ENCODE peak calls at places on chromosomes 4 and X, in nine cellular contexts. One of them, this sample, is unnamed.

GRCh38 chrX:125298871-125299270 is 20.8 kb upstream of the TEX13C start:
- DNase-seq in prostate gland: no peak
- DNase-seq in CD4-positive, alpha-beta T cell: no peak
- DNase-seq in nephron progenitor cell: no peak
- DNase-seq in esophagus squamous epithelium: no peak
- DNase-seq in ovary: no peak
- DNase-seq in suprapubic skin: no peak
- DNase-seq in heart left ventricle: no peak
- DNase-seq in brain microvascular endothelial cell: no peak
- DNase-seq in this sample: no peak

GRCh38 chrX:154013614-154014360 is 5.9 kb downstream of the IRAK1 start:
- DNase-seq in prostate gland: no peak
- DNase-seq in CD4-positive, alpha-beta T cell: peak
- DNase-seq in nephron progenitor cell: peak
- DNase-seq in esophagus squamous epithelium: no peak
- DNase-seq in ovary: no peak
- DNase-seq in suprapubic skin: no peak
- DNase-seq in heart left ventricle: no peak
- DNase-seq in brain microvascular endothelial cell: no peak
- DNase-seq in this sample: no peak

GRCh38 chr4:20847124-20847747 is 147.0 kb downstream of the PACRGL start:
- DNase-seq in prostate gland: no peak
- DNase-seq in CD4-positive, alpha-beta T cell: no peak
- DNase-seq in nephron progenitor cell: no peak
- DNase-seq in esophagus squamous epithelium: no peak
- DNase-seq in ovary: no peak
- DNase-seq in suprapubic skin: no peak
- DNase-seq in heart left ventricle: no peak
- DNase-seq in brain microvascular endothelial cell: peak
- DNase-seq in this sample: no peak

GRCh38 chr4:13656569-13656988 is 29.1 kb upstream of the BOD1L1 start:
- DNase-seq in prostate gland: peak
- DNase-seq in CD4-positive, alpha-beta T cell: peak
- DNase-seq in nephron progenitor cell: peak
- DNase-seq in esophagus squamous epithelium: no peak
- DNase-seq in ovary: peak
- DNase-seq in suprapubic skin: no peak
- DNase-seq in heart left ventricle: peak
- DNase-seq in brain microvascular endothelial cell: peak
- DNase-seq in this sample: no peak

GRCh38 chrX:25600776-25601175 is 537.4 kb upstream of the MAGEB18 start:
- DNase-seq in prostate gland: no peak
- DNase-seq in CD4-positive, alpha-beta T cell: no peak
- DNase-seq in nephron progenitor cell: no peak
- DNase-seq in esophagus squamous epithelium: no peak
- DNase-seq in ovary: no peak
- DNase-seq in suprapubic skin: no peak
- DNase-seq in heart left ventricle: no peak
- DNase-seq in brain microvascular endothelial cell: peak
- DNase-seq in this sample: no peak

GRCh38 chr4:24979554-24979953 is 51.2 kb downstream of the LGI2 start:
- DNase-seq in prostate gland: no peak
- DNase-seq in CD4-positive, alpha-beta T cell: no peak
- DNase-seq in nephron progenitor cell: no peak
- DNase-seq in esophagus squamous epithelium: no peak
- DNase-seq in ovary: no peak
- DNase-seq in suprapubic skin: peak
- DNase-seq in heart left ventricle: peak
- DNase-seq in brain microvascular endothelial cell: no peak
- DNase-seq in this sample: no peak

GRCh38 chr4:94669672-94670664 is 87.8 kb upstream of the BMPR1B start:
- DNase-seq in prostate gland: no peak
- DNase-seq in CD4-positive, alpha-beta T cell: no peak
- DNase-seq in nephron progenitor cell: no peak
- DNase-seq in esophagus squamous epithelium: no peak
- DNase-seq in ovary: no peak
- DNase-seq in suprapubic skin: no peak
- DNase-seq in heart left ventricle: no peak
- DNase-seq in brain microvascular endothelial cell: no peak
- DNase-seq in this sample: no peak

GRCh38 chr4:19298998-19299397 is 952.7 kb upstream of the SLIT2 start:
- DNase-seq in prostate gland: no peak
- DNase-seq in CD4-positive, alpha-beta T cell: no peak
- DNase-seq in nephron progenitor cell: no peak
- DNase-seq in esophagus squamous epithelium: no peak
- DNase-seq in ovary: no peak
- DNase-seq in suprapubic skin: no peak
- DNase-seq in heart left ventricle: no peak
- DNase-seq in brain microvascular endothelial cell: no peak
- DNase-seq in this sample: no peak

GRCh38 chr4:148793221-148793620 is 351.0 kb upstream of the NR3C2 start:
- DNase-seq in prostate gland: no peak
- DNase-seq in CD4-positive, alpha-beta T cell: no peak
- DNase-seq in nephron progenitor cell: no peak
- DNase-seq in esophagus squamous epithelium: no peak
- DNase-seq in ovary: no peak
- DNase-seq in suprapubic skin: no peak
- DNase-seq in heart left ventricle: no peak
- DNase-seq in brain microvascular endothelial cell: no peak
- DNase-seq in this sample: no peak

GRCh38 chr4:105273230-105273629 is 126.6 kb downstream of the TET2 start:
- DNase-seq in prostate gland: no peak
- DNase-seq in CD4-positive, alpha-beta T cell: no peak
- DNase-seq in nephron progenitor cell: no peak
- DNase-seq in esophagus squamous epithelium: no peak
- DNase-seq in ovary: no peak
- DNase-seq in suprapubic skin: no peak
- DNase-seq in heart left ventricle: no peak
- DNase-seq in brain microvascular endothelial cell: no peak
- DNase-seq in this sample: no peak

GRCh38 chr4:6943012-6943869 is 33.6 kb downstream of the TBC1D14 start:
- DNase-seq in prostate gland: no peak
- DNase-seq in CD4-positive, alpha-beta T cell: no peak
- DNase-seq in nephron progenitor cell: no peak
- DNase-seq in esophagus squamous epithelium: no peak
- DNase-seq in ovary: no peak
- DNase-seq in suprapubic skin: no peak
- DNase-seq in heart left ventricle: no peak
- DNase-seq in brain microvascular endothelial cell: no peak
- DNase-seq in this sample: no peak

GRCh38 chrX:22686138-22686541 is 313.6 kb upstream of the DDX53 start:
- DNase-seq in prostate gland: no peak
- DNase-seq in CD4-positive, alpha-beta T cell: no peak
- DNase-seq in nephron progenitor cell: no peak
- DNase-seq in esophagus squamous epithelium: no peak
- DNase-seq in ovary: no peak
- DNase-seq in suprapubic skin: no peak
- DNase-seq in heart left ventricle: no peak
- DNase-seq in brain microvascular endothelial cell: peak
- DNase-seq in this sample: peak

GRCh38 chrX:91279479-91279878 is 155.2 kb upstream of the PABPC5 start:
- DNase-seq in prostate gland: no peak
- DNase-seq in CD4-positive, alpha-beta T cell: no peak
- DNase-seq in nephron progenitor cell: no peak
- DNase-seq in esophagus squamous epithelium: no peak
- DNase-seq in ovary: no peak
- DNase-seq in suprapubic skin: no peak
- DNase-seq in heart left ventricle: no peak
- DNase-seq in brain microvascular endothelial cell: no peak
- DNase-seq in this sample: no peak

GRCh38 chr4:139214039-139214534 is 37.1 kb upstream of the ELF2 start:
- DNase-seq in prostate gland: peak
- DNase-seq in CD4-positive, alpha-beta T cell: no peak
- DNase-seq in nephron progenitor cell: peak
- DNase-seq in esophagus squamous epithelium: no peak
- DNase-seq in ovary: no peak
- DNase-seq in suprapubic skin: no peak
- DNase-seq in heart left ventricle: peak
- DNase-seq in brain microvascular endothelial cell: no peak
- DNase-seq in this sample: no peak

GRCh38 chrX:118528089-118528753 is 32.6 kb downstream of the DOCK11 start:
- DNase-seq in prostate gland: no peak
- DNase-seq in CD4-positive, alpha-beta T cell: peak
- DNase-seq in nephron progenitor cell: no peak
- DNase-seq in esophagus squamous epithelium: no peak
- DNase-seq in ovary: no peak
- DNase-seq in suprapubic skin: no peak
- DNase-seq in heart left ventricle: no peak
- DNase-seq in brain microvascular endothelial cell: no peak
- DNase-seq in this sample: no peak

GRCh38 chrX:150982786-150983525 is at the start of gene HMGB3:
- DNase-seq in prostate gland: peak
- DNase-seq in CD4-positive, alpha-beta T cell: peak
- DNase-seq in nephron progenitor cell: peak
- DNase-seq in esophagus squamous epithelium: peak
- DNase-seq in ovary: peak
- DNase-seq in suprapubic skin: peak
- DNase-seq in heart left ventricle: peak
- DNase-seq in brain microvascular endothelial cell: peak
- DNase-seq in this sample: peak

GRCh38 chrX:154827194-154827593 is 7.3 kb downstream of the SMIM9 start:
- DNase-seq in prostate gland: no peak
- DNase-seq in CD4-positive, alpha-beta T cell: no peak
- DNase-seq in nephron progenitor cell: no peak
- DNase-seq in esophagus squamous epithelium: no peak
- DNase-seq in ovary: no peak
- DNase-seq in suprapubic skin: no peak
- DNase-seq in heart left ventricle: no peak
- DNase-seq in brain microvascular endothelial cell: no peak
- DNase-seq in this sample: no peak

GRCh38 chr4:124083706-124084105 is 628.8 kb downstream of the ANKRD50 start:
- DNase-seq in prostate gland: no peak
- DNase-seq in CD4-positive, alpha-beta T cell: no peak
- DNase-seq in nephron progenitor cell: no peak
- DNase-seq in esophagus squamous epithelium: no peak
- DNase-seq in ovary: no peak
- DNase-seq in suprapubic skin: no peak
- DNase-seq in heart left ventricle: no peak
- DNase-seq in brain microvascular endothelial cell: no peak
- DNase-seq in this sample: no peak
- TF ChIP-seq CTCF in prostate gland: no peak
- TF ChIP-seq CTCF in CD4-positive, alpha-beta T cell: no peak
- TF ChIP-seq CTCF in nephron progenitor cell: no peak
- TF ChIP-seq CTCF in esophagus squamous epithelium: no peak
- TF ChIP-seq CTCF in ovary: no peak
- TF ChIP-seq CTCF in suprapubic skin: no peak
- TF ChIP-seq CTCF in heart left ventricle: no peak
- TF ChIP-seq CTCF in brain microvascular endothelial cell: no peak
- TF ChIP-seq CTCF in this sample: no peak

GRCh38 chrX:39137363-39137954 is 336.2 kb downstream of the MID1IP1 start:
- DNase-seq in prostate gland: no peak
- DNase-seq in CD4-positive, alpha-beta T cell: no peak
- DNase-seq in nephron progenitor cell: no peak
- DNase-seq in esophagus squamous epithelium: no peak
- DNase-seq in ovary: no peak
- DNase-seq in suprapubic skin: no peak
- DNase-seq in heart left ventricle: no peak
- DNase-seq in brain microvascular endothelial cell: no peak
- DNase-seq in this sample: no peak

DNA sequence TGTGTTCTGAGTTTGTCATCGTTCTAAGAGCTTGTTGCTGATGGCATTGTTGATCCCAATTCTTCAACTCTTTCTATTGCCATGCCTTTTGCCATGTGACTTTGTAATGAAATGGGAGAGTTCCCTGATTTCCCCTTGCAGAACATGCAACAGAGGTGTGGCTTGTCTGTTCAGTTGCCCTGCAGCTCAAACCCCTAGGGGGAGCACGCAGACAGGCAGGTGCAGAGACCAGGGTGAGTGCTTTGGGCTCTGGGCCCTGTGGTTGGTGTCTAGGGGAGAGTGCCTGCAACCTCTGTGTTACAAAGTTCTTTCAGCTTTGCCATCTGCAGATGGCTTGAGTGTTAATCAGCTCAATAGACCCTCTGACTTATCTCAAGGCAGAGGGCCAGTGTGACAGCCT is 332.7 kb downstream of the MID1IP1 start:
- DNase-seq in prostate gland: no peak
- DNase-seq in CD4-positive, alpha-beta T cell: no peak
- DNase-seq in nephron progenitor cell: no peak
- DNase-seq in esophagus squamous epithelium: no peak
- DNase-seq in ovary: no peak
- DNase-seq in suprapubic skin: no peak
- DNase-seq in heart left ventricle: no peak
- DNase-seq in brain microvascular endothelial cell: no peak
- DNase-seq in this sample: no peak
- TF ChIP-seq CTCF in prostate gland: no peak
- TF ChIP-seq CTCF in CD4-positive, alpha-beta T cell: no peak
- TF ChIP-seq CTCF in nephron progenitor cell: no peak
- TF ChIP-seq CTCF in esophagus squamous epithelium: no peak
- TF ChIP-seq CTCF in ovary: no peak
- TF ChIP-seq CTCF in suprapubic skin: no peak
- TF ChIP-seq CTCF in heart left ventricle: peak
- TF ChIP-seq CTCF in brain microvascular endothelial cell: peak
- TF ChIP-seq CTCF in this sample: no peak

GRCh38 chr4:158578476-158578875 is 56.8 kb downstream of the RXFP1 start:
- DNase-seq in prostate gland: no peak
- DNase-seq in CD4-positive, alpha-beta T cell: no peak
- DNase-seq in nephron progenitor cell: no peak
- DNase-seq in esophagus squamous epithelium: no peak
- DNase-seq in ovary: no peak
- DNase-seq in suprapubic skin: no peak
- DNase-seq in heart left ventricle: no peak
- DNase-seq in brain microvascular endothelial cell: peak
- DNase-seq in this sample: no peak
- TF ChIP-seq CTCF in prostate gland: no peak
- TF ChIP-seq CTCF in CD4-positive, alpha-beta T cell: no peak
- TF ChIP-seq CTCF in nephron progenitor cell: no peak
- TF ChIP-seq CTCF in esophagus squamous epithelium: no peak
- TF ChIP-seq CTCF in ovary: no peak
- TF ChIP-seq CTCF in suprapubic skin: no peak
- TF ChIP-seq CTCF in heart left ventricle: no peak
- TF ChIP-seq CTCF in brain microvascular endothelial cell: peak
- TF ChIP-seq CTCF in this sample: no peak

DNA sequence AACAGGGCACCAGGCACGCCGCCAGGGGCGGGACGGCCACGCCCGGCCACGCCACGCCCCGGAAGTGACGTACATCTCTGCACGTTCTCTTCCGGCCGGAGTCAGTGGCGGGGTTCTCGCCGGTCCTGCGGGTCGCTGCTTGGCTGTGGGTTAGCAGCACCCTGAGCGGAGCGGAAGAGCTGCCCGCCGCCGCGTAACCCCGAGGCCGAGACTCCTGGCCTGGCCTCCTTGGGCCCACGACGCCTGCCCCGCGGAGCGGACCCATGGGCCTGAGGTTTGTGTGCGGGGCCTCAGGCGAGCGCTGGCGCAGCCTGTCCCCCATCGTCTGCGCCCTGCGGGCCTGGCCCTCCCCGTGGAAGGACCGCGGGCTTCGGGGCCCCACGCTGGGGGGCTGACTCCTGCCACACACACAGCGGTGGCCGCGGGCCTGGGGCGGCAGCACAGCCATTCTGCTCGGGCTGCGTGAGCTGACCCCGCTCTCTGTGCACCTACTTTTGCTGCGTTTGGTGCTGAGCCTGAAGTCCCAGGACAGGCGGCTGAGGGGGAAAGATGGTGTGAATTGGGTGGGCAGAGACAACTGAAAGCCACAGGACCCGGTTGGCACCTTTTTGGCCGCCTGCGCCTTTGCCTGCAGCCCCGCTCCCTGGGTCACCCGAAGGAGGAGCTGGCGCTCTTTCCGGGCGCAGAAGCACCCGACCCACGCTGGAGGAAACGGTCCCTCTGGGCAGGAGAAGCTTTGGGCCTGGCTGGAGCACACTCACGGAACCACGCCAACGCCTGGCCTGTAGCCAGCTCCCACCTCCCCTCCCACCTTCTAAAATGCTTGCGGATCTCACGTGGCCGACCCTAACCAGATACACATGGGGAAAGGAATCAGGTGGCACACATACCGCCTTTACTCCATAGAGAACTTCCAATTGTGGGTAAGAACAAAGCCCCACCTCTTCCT is 28.1 kb downstream of the NOP14 start:
- DNase-seq in prostate gland: peak
- DNase-seq in CD4-positive, alpha-beta T cell: peak
- DNase-seq in nephron progenitor cell: peak
- DNase-seq in esophagus squamous epithelium: peak
- DNase-seq in ovary: peak
- DNase-seq in suprapubic skin: peak
- DNase-seq in heart left ventricle: peak
- DNase-seq in brain microvascular endothelial cell: peak
- DNase-seq in this sample: no peak
- TF ChIP-seq CTCF in prostate gland: peak
- TF ChIP-seq CTCF in CD4-positive, alpha-beta T cell: no peak
- TF ChIP-seq CTCF in nephron progenitor cell: no peak
- TF ChIP-seq CTCF in esophagus squamous epithelium: peak
- TF ChIP-seq CTCF in ovary: no peak
- TF ChIP-seq CTCF in suprapubic skin: no peak
- TF ChIP-seq CTCF in heart left ventricle: no peak
- TF ChIP-seq CTCF in brain microvascular endothelial cell: peak
- TF ChIP-seq CTCF in this sample: no peak